ENCODE peak calls at places on chromosomes 11 and 22, in seven cellular contexts. One of them, this sample, is unnamed.

GRCh38 chr22:37611202-37611601 is 2.6 kb downstream of the GGA1 start:
- DNase-seq in endothelial cell: no peak
- DNase-seq in neural crest cell: no peak
- DNase-seq in kidney: no peak
- DNase-seq in CD4-positive, alpha-beta T cell: no peak
- DNase-seq in Peyer's patch: no peak
- DNase-seq in HFF-Myc: no peak
- DNase-seq in this sample: no peak

GRCh38 chr22:21734540-21735197 is 925 bp downstream of the YPEL1 start:
- DNase-seq in endothelial cell: no peak
- DNase-seq in Peyer's patch: no peak
- DNase-seq in CD4-positive, alpha-beta T cell: no peak
- DNase-seq in kidney: no peak
- DNase-seq in neural crest cell: no peak
- DNase-seq in HFF-Myc: no peak
- DNase-seq in this sample: peak; percentile 45

GRCh38 chr22:19179472-19180048 is 1.0 kb upstream of the SLC25A1 start:
- DNase-seq in HFF-Myc: no peak
- DNase-seq in kidney: peak; percentile 90
- DNase-seq in neural crest cell: peak; percentile 63
- DNase-seq in CD4-positive, alpha-beta T cell: no peak
- DNase-seq in Peyer's patch: peak; percentile 82
- DNase-seq in endothelial cell: peak; percentile 71
- DNase-seq in this sample: peak; percentile 70

GRCh38 chr11:73597956-73598718 is at the start of gene FAM168A:
- DNase-seq in endothelial cell: peak; percentile 92
- DNase-seq in neural crest cell: peak; percentile 84
- DNase-seq in CD4-positive, alpha-beta T cell: peak; percentile 94
- DNase-seq in HFF-Myc: peak; percentile 96
- DNase-seq in Peyer's patch: peak; percentile 98
- DNase-seq in kidney: peak; percentile 99
- DNase-seq in this sample: peak; percentile 95

GRCh38 chr11:8203980-8204379 is 35.2 kb upstream of the RIC3 start:
- DNase-seq in endothelial cell: no peak
- DNase-seq in kidney: no peak
- DNase-seq in HFF-Myc: no peak
- DNase-seq in neural crest cell: no peak
- DNase-seq in Peyer's patch: no peak
- DNase-seq in CD4-positive, alpha-beta T cell: no peak
- DNase-seq in this sample: no peak

GRCh38 chr22:29408925-29409324 is 20.6 kb upstream of the AP1B1 start:
- DNase-seq in kidney: no peak
- DNase-seq in neural crest cell: no peak
- DNase-seq in CD4-positive, alpha-beta T cell: no peak
- DNase-seq in HFF-Myc: no peak
- DNase-seq in Peyer's patch: no peak
- DNase-seq in endothelial cell: no peak
- DNase-seq in this sample: no peak

GRCh38 chr11:93783362-93783761 is 720 bp upstream of the MED17 start:
- DNase-seq in kidney: no peak
- DNase-seq in HFF-Myc: no peak
- DNase-seq in CD4-positive, alpha-beta T cell: no peak
- DNase-seq in neural crest cell: no peak
- DNase-seq in endothelial cell: no peak
- DNase-seq in Peyer's patch: no peak
- DNase-seq in this sample: no peak

GRCh38 chr11:62574363-62575057 is 819 bp upstream of the EEF1G start:
- DNase-seq in CD4-positive, alpha-beta T cell: no peak
- DNase-seq in HFF-Myc: no peak
- DNase-seq in endothelial cell: peak; percentile 19
- DNase-seq in neural crest cell: no peak
- DNase-seq in Peyer's patch: peak; percentile 61
- DNase-seq in kidney: peak; percentile 84
- DNase-seq in this sample: peak; percentile 28

GRCh38 chr22:41526226-41526531 is 18.1 kb downstream of the POLR3H start:
- DNase-seq in Peyer's patch: no peak
- DNase-seq in HFF-Myc: no peak
- DNase-seq in neural crest cell: no peak
- DNase-seq in endothelial cell: no peak
- DNase-seq in CD4-positive, alpha-beta T cell: no peak
- DNase-seq in kidney: no peak
- DNase-seq in this sample: no peak

GRCh38 chr11:9787260-9787659 is 123.4 kb downstream of the SWAP70 start:
- DNase-seq in HFF-Myc: no peak
- DNase-seq in neural crest cell: no peak
- DNase-seq in endothelial cell: no peak
- DNase-seq in kidney: no peak
- DNase-seq in Peyer's patch: no peak
- DNase-seq in CD4-positive, alpha-beta T cell: no peak
- DNase-seq in this sample: no peak

GRCh38 chr11:34222030-34222429 is 116.6 kb downstream of the NAT10 start:
- DNase-seq in kidney: no peak
- DNase-seq in Peyer's patch: no peak
- DNase-seq in HFF-Myc: no peak
- DNase-seq in endothelial cell: no peak
- DNase-seq in CD4-positive, alpha-beta T cell: no peak
- DNase-seq in neural crest cell: no peak
- DNase-seq in this sample: no peak

DNA sequence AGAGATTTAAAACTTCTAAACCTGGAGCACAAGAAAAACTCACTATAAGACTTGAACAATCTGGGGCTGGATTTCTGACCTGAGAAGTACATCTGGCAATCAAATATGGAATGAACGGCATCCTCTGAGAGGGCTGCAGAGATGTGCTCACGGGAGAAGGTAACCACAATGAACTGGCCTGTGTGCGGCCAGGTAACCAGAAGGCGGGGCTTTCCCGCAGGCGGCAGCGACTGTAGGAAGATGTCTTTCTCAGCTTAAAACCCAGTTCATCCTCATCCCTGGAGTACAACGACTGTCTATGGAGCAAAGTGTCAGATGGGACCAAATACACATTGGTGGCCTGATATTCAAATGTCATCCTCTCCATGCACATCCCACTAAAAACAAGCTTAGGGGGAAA is 24.5 kb downstream of the MICAL3 start:
- DNase-seq in kidney: no peak
- DNase-seq in neural crest cell: no peak
- DNase-seq in CD4-positive, alpha-beta T cell: no peak
- DNase-seq in endothelial cell: no peak
- DNase-seq in HFF-Myc: no peak
- DNase-seq in Peyer's patch: no peak
- DNase-seq in this sample: no peak
- TF ChIP-seq CTCF in kidney: no peak
- TF ChIP-seq CTCF in neural crest cell: no peak
- TF ChIP-seq CTCF in CD4-positive, alpha-beta T cell: no peak
- TF ChIP-seq CTCF in endothelial cell: no peak
- TF ChIP-seq CTCF in HFF-Myc: no peak
- TF ChIP-seq CTCF in Peyer's patch: no peak
- TF ChIP-seq CTCF in this sample: no peak

DNA sequence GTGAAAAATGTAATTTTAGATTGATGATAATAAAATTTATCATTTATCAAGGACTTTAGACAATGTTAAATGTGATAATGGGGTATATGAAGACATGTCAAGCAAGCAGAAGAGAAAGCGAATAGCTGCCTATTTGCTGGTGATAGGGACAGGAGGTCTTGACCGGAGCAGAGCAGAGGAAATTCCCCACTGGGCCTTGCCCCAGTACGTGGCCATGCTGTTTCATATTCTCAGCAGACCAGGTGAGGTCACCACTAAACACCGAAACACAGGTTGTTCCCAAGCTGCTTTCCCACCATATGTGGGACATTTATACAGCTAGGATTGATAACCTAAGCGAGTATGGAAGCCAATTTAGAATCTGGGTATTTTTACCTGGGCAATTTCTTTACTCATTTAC is 1629.6 kb downstream of the FAM181B start:
- DNase-seq in endothelial cell: no peak
- DNase-seq in kidney: no peak
- DNase-seq in HFF-Myc: no peak
- DNase-seq in CD4-positive, alpha-beta T cell: no peak
- DNase-seq in neural crest cell: no peak
- DNase-seq in Peyer's patch: no peak
- DNase-seq in this sample: no peak
- TF ChIP-seq CTCF in endothelial cell: no peak
- TF ChIP-seq CTCF in kidney: no peak
- TF ChIP-seq CTCF in HFF-Myc: no peak
- TF ChIP-seq CTCF in CD4-positive, alpha-beta T cell: no peak
- TF ChIP-seq CTCF in neural crest cell: no peak
- TF ChIP-seq CTCF in Peyer's patch: no peak
- TF ChIP-seq CTCF in this sample: no peak

GRCh38 chr11:17719940-17720795 is 797 bp downstream of the MYOD1 start:
- DNase-seq in endothelial cell: peak; percentile 65
- DNase-seq in Peyer's patch: no peak
- DNase-seq in HFF-Myc: no peak
- DNase-seq in kidney: no peak
- DNase-seq in neural crest cell: peak; percentile 46
- DNase-seq in CD4-positive, alpha-beta T cell: no peak
- DNase-seq in this sample: no peak
- TF ChIP-seq CTCF in endothelial cell: peak; percentile 21
- TF ChIP-seq CTCF in Peyer's patch: no peak
- TF ChIP-seq CTCF in HFF-Myc: peak; percentile 17
- TF ChIP-seq CTCF in kidney: no peak
- TF ChIP-seq CTCF in neural crest cell: peak; percentile 47
- TF ChIP-seq CTCF in CD4-positive, alpha-beta T cell: no peak
- TF ChIP-seq CTCF in this sample: no peak

GRCh38 chr11:77115181-77115611 is 12.6 kb downstream of the OMP start:
- DNase-seq in kidney: no peak
- DNase-seq in Peyer's patch: no peak
- DNase-seq in neural crest cell: no peak
- DNase-seq in endothelial cell: peak; percentile 27
- DNase-seq in HFF-Myc: no peak
- DNase-seq in CD4-positive, alpha-beta T cell: no peak
- DNase-seq in this sample: no peak
- TF ChIP-seq CTCF in kidney: no peak
- TF ChIP-seq CTCF in Peyer's patch: no peak
- TF ChIP-seq CTCF in neural crest cell: peak; percentile 46
- TF ChIP-seq CTCF in endothelial cell: peak; percentile 41
- TF ChIP-seq CTCF in HFF-Myc: peak; percentile 8
- TF ChIP-seq CTCF in CD4-positive, alpha-beta T cell: no peak
- TF ChIP-seq CTCF in this sample: peak; percentile 37

DNA sequence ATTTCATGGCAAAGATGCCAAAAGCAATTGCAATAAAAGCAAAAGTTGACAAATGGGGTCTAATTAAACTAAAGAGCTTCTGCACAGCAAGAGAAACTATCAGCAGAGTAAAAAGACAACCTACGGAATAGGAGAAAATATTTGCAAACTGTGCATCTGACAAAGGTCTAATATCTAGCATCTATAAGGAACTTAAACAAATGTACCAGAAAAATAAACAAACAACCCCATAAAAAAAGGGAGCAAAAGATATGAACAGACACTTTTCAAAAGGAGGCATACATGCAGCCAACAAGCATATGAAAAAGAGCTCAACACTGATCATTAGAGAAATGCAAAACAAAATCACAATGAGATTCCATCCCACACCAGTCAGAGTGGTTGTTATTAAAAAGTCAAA is 60.3 kb downstream of the AASDHPPT start:
- DNase-seq in neural crest cell: no peak
- DNase-seq in CD4-positive, alpha-beta T cell: no peak
- DNase-seq in kidney: no peak
- DNase-seq in Peyer's patch: no peak
- DNase-seq in HFF-Myc: no peak
- DNase-seq in endothelial cell: no peak
- DNase-seq in this sample: no peak
- TF ChIP-seq CTCF in neural crest cell: no peak
- TF ChIP-seq CTCF in CD4-positive, alpha-beta T cell: no peak
- TF ChIP-seq CTCF in kidney: no peak
- TF ChIP-seq CTCF in Peyer's patch: no peak
- TF ChIP-seq CTCF in HFF-Myc: no peak
- TF ChIP-seq CTCF in endothelial cell: no peak
- TF ChIP-seq CTCF in this sample: no peak

DNA sequence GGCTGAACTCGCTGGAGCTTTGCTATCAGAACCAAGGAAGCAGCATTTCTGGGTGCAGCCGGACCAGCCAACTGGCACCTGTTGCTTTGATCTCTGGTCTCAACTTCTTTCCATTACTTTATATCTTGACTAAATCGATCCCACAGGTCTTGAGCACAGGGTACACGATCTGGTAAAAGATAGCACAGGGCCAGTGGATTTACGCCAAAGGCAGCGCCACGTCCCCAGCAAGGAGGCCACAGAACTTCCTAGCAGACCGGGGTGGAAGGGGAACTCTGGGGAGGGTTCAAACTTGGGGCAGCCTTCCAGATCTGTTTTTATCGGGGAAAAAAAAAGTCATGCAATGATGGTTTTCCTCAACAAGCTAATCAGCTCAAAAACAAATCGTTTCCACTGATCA is 14.0 kb downstream of the VPS37C start:
- DNase-seq in endothelial cell: no peak
- DNase-seq in neural crest cell: no peak
- DNase-seq in HFF-Myc: no peak
- DNase-seq in CD4-positive, alpha-beta T cell: no peak
- DNase-seq in Peyer's patch: no peak
- DNase-seq in kidney: no peak
- DNase-seq in this sample: no peak
- TF ChIP-seq CTCF in endothelial cell: no peak
- TF ChIP-seq CTCF in neural crest cell: no peak
- TF ChIP-seq CTCF in HFF-Myc: no peak
- TF ChIP-seq CTCF in CD4-positive, alpha-beta T cell: no peak
- TF ChIP-seq CTCF in Peyer's patch: no peak
- TF ChIP-seq CTCF in kidney: no peak
- TF ChIP-seq CTCF in this sample: no peak

GRCh38 chr11:19712281-19713220 is at the start of gene NAV2:
- DNase-seq in neural crest cell: peak; percentile 83
- DNase-seq in kidney: peak; percentile 97
- DNase-seq in HFF-Myc: peak; percentile 67
- DNase-seq in CD4-positive, alpha-beta T cell: peak; percentile 70
- DNase-seq in endothelial cell: peak; percentile 91
- DNase-seq in Peyer's patch: peak; percentile 92
- DNase-seq in this sample: peak; percentile 77
- TF ChIP-seq CTCF in neural crest cell: no peak
- TF ChIP-seq CTCF in kidney: no peak
- TF ChIP-seq CTCF in HFF-Myc: no peak
- TF ChIP-seq CTCF in CD4-positive, alpha-beta T cell: no peak
- TF ChIP-seq CTCF in endothelial cell: no peak
- TF ChIP-seq CTCF in Peyer's patch: no peak
- TF ChIP-seq CTCF in this sample: no peak

GRCh38 chr11:69643646-69644045 is 2.7 kb downstream of the CCND1 start:
- DNase-seq in Peyer's patch: no peak
- DNase-seq in HFF-Myc: no peak
- DNase-seq in neural crest cell: no peak
- DNase-seq in kidney: peak; percentile 70
- DNase-seq in CD4-positive, alpha-beta T cell: no peak
- DNase-seq in endothelial cell: no peak
- DNase-seq in this sample: no peak

GRCh38 chr11:69645801-69646492 is 5.0 kb downstream of the CCND1 start:
- DNase-seq in endothelial cell: no peak
- DNase-seq in CD4-positive, alpha-beta T cell: no peak
- DNase-seq in HFF-Myc: no peak
- DNase-seq in Peyer's patch: no peak
- DNase-seq in kidney: peak; percentile 60
- DNase-seq in neural crest cell: no peak
- DNase-seq in this sample: no peak

GRCh38 chr11:69644071-69644961 is 3.4 kb downstream of the CCND1 start:
- DNase-seq in neural crest cell: no peak
- DNase-seq in kidney: peak; percentile 94
- DNase-seq in endothelial cell: no peak
- DNase-seq in CD4-positive, alpha-beta T cell: peak; percentile 32
- DNase-seq in Peyer's patch: peak; percentile 76
- DNase-seq in HFF-Myc: no peak
- DNase-seq in this sample: no peak

GRCh38 chr11:69646493-69647201 is 5.7 kb downstream of the CCND1 start:
- DNase-seq in kidney: peak; percentile 70
- DNase-seq in Peyer's patch: peak; percentile 44
- DNase-seq in CD4-positive, alpha-beta T cell: no peak
- DNase-seq in endothelial cell: no peak
- DNase-seq in HFF-Myc: no peak
- DNase-seq in neural crest cell: no peak
- DNase-seq in this sample: no peak

GRCh38 chr11:69644962-69645675 is 4.2 kb downstream of the CCND1 start:
- DNase-seq in CD4-positive, alpha-beta T cell: no peak
- DNase-seq in Peyer's patch: no peak
- DNase-seq in HFF-Myc: no peak
- DNase-seq in neural crest cell: no peak
- DNase-seq in kidney: peak; percentile 63
- DNase-seq in endothelial cell: no peak
- DNase-seq in this sample: no peak
- TF ChIP-seq CTCF in CD4-positive, alpha-beta T cell: no peak
- TF ChIP-seq CTCF in Peyer's patch: no peak
- TF ChIP-seq CTCF in HFF-Myc: no peak
- TF ChIP-seq CTCF in neural crest cell: no peak
- TF ChIP-seq CTCF in kidney: no peak
- TF ChIP-seq CTCF in endothelial cell: no peak
- TF ChIP-seq CTCF in this sample: no peak